ENCODE peak calls at places on chromosomes 12 and 14, in nine cellular contexts. O is neural progenitor cell; N is epithelial cell of esophagus; J is fibroblast of the aortic adventitia; W is mammary epithelial cell; Q is SK-N-SH; K is CD8-positive, alpha-beta memory T cell; H is cardiac muscle cell; S is left lung. T is an unnamed sample.

GRCh38 chr12:120598674-120599463 is 17.7 kb upstream of the POP5 start:
- DNase-seq in H (peak; percentile 32), Q (no peak), W (peak; percentile 34), J (peak; percentile 10), S (peak; percentile 51), O (no peak), N (peak; percentile 71), K (no peak), T (peak; percentile 36)

GRCh38 chr12:74941678-74942077 is 268.0 kb downstream of the KCNC2 start:
- DNase-seq in J (no peak), W (no peak), S (no peak), K (no peak), H (no peak), Q (no peak), O (no peak), N (no peak), T (no peak)

GRCh38 chr14:88004637-88005036 is 298 bp upstream of the GPR65 start:
- DNase-seq in W (no peak), N (no peak), H (no peak), K (no peak), Q (no peak), J (no peak), S (no peak), O (no peak), T (no peak)

GRCh38 chr14:63027719-63028118 is 17.5 kb downstream of the KCNH5 start:
- DNase-seq in S (no peak), J (no peak), O (no peak), K (no peak), N (no peak), Q (no peak), W (no peak), H (no peak), T (no peak)

GRCh38 chr14:94918896-94919295 is 149.0 kb upstream of the GSC start:
- DNase-seq in Q (no peak), H (no peak), S (no peak), J (no peak), K (no peak), N (peak; percentile 16), W (peak; percentile 88), O (no peak), T (no peak)

GRCh38 chr12:57372233-57372632 is 58.6 kb downstream of the R3HDM2 start:
- DNase-seq in S (no peak), J (peak; percentile 89), K (no peak), H (peak; percentile 60), N (no peak), Q (no peak), O (no peak), W (no peak), T (peak; percentile 52)

GRCh38 chr12:68279227-68280054 is 26.0 kb upstream of the IL22 start:
- DNase-seq in N (no peak), K (no peak), H (peak; percentile 85), O (no peak), J (peak; percentile 70), Q (peak; percentile 57), S (no peak), W (no peak), T (peak; percentile 45)

GRCh38 chr12:124392991-124393790 is 98.3 kb downstream of the RFLNA start:
- DNase-seq in S (peak; percentile 83), W (no peak), K (no peak), H (peak; percentile 93), O (peak; percentile 55), Q (peak; percentile 92), J (peak; percentile 91), N (peak; percentile 27), T (peak; percentile 93)

GRCh38 chr12:12922191-12922616 is 29.8 kb downstream of the GPRC5D start:
- DNase-seq in H (peak; percentile 65), O (no peak), K (no peak), W (peak; percentile 62), J (peak; percentile 97), Q (no peak), N (peak; percentile 36), S (no peak), T (peak; percentile 77)

GRCh38 chr14:72045271-72045670 is 113.0 kb downstream of the RGS6 start:
- DNase-seq in H (no peak), O (no peak), S (no peak), J (no peak), Q (no peak), N (no peak), W (no peak), K (no peak), T (no peak)

GRCh38 chr12:100427078-100427477 is 46.6 kb upstream of the NR1H4 start:
- DNase-seq in S (no peak), N (peak; percentile 88), W (peak; percentile 81), Q (no peak), H (peak; percentile 54), K (no peak), J (peak; percentile 28), O (no peak), T (peak; percentile 18)

GRCh38 chr14:100160534-100160916 is 1.1 kb upstream of the DEGS2 start:
- DNase-seq in J (no peak), Q (no peak), K (no peak), S (no peak), O (no peak), H (no peak), W (no peak), N (no peak), T (no peak)

GRCh38 chr14:69506241-69506595 is 21.7 kb downstream of the PLEKHD1 start:
- DNase-seq in O (no peak), K (no peak), W (no peak), J (no peak), S (no peak), H (no peak), N (no peak), Q (no peak), T (no peak)

GRCh38 chr12:106747973-106748436 is 26.5 kb upstream of the RIC8B start:
- DNase-seq in O (no peak), S (no peak), H (no peak), W (no peak), Q (no peak), K (peak; percentile 47), N (no peak), J (no peak), T (no peak)

GRCh38 chr12:108914031-108914630 is 34.2 kb downstream of the DAO start:
- DNase-seq in J (peak; percentile 44), H (peak; percentile 69), S (no peak), O (no peak), N (no peak), K (no peak), Q (no peak), W (peak; percentile 10), T (peak; percentile 2)

GRCh38 chr12:108916336-108916735 is 36.4 kb downstream of the DAO start:
- DNase-seq in K (no peak), H (no peak), W (no peak), S (no peak), O (no peak), N (no peak), Q (no peak), J (no peak), T (no peak)

GRCh38 chr12:108918206-108918605 is 38.3 kb downstream of the DAO start:
- DNase-seq in O (no peak), Q (no peak), W (no peak), S (no peak), J (no peak), K (no peak), H (no peak), N (no peak), T (no peak)

GRCh38 chr12:108912361-108912760 is 32.5 kb downstream of the DAO start:
- DNase-seq in K (no peak), H (no peak), S (no peak), W (no peak), Q (no peak), O (no peak), J (no peak), N (no peak), T (no peak)

GRCh38 chr12:108915632-108916133 is 35.8 kb downstream of the DAO start:
- DNase-seq in K (no peak), J (no peak), S (no peak), Q (no peak), N (no peak), H (no peak), O (no peak), W (no peak), T (no peak)
- H3K4me3 ChIP-seq in K (no peak overlapping the region), J (no peak overlapping the region), S (no peak overlapping the region), Q (no peak overlapping the region), N (no peak overlapping the region), H (no peak overlapping the region), O (no peak overlapping the region), W (no peak overlapping the region), T (no peak overlapping the region)

DNA sequence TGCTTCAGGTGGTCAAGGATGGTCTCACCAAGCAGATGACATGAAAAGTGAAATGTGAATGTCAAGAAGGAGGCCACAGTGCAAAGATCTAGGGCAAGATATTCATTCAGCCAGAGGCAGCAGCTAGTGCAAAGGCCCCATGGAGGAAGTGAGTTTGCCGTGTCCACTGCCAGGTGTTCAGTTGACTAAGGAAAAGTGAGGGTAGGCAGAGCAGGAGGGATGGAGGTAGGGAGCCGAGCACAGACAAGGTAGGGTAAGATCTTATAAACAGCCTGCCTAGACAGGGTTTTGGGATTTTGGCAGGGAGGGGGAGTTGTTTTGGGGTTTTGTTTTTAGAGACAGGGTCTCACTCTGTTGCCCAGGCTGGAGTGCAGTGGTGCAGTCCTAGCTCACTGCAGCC is 11.9 kb downstream of the PPP2R5C start:
- DNase-seq in Q (no peak), H (no peak), J (no peak), S (no peak), N (no peak), K (no peak), W (no peak), O (no peak), T (no peak)
- H3K4me3 ChIP-seq in Q (no peak overlapping the region), H (no peak overlapping the region), J (no peak overlapping the region), S (no peak overlapping the region), N (no peak overlapping the region), K (no peak overlapping the region), W (no peak overlapping the region), O (no peak overlapping the region), T (no peak overlapping the region)

GRCh38 chr14:85426068-85426935 is 103.6 kb upstream of the FLRT2 start:
- DNase-seq in N (no peak), K (no peak), S (no peak), W (no peak), Q (no peak), J (peak; percentile 49), O (no peak), H (peak; percentile 28), T (no peak)

GRCh38 chr14:85423889-85424288 is 106.1 kb upstream of the FLRT2 start:
- DNase-seq in O (no peak), H (no peak), S (no peak), K (no peak), Q (no peak), N (peak; percentile 89), J (no peak), W (peak; percentile 40), T (no peak)

GRCh38 chr14:85425507-85425906 is 104.4 kb upstream of the FLRT2 start:
- DNase-seq in J (no peak), S (no peak), Q (no peak), H (no peak), O (no peak), N (no peak), K (no peak), W (no peak), T (no peak)

GRCh38 chr14:85428926-85429325 is 101.0 kb upstream of the FLRT2 start:
- DNase-seq in S (no peak), K (no peak), W (peak; percentile 62), H (no peak), N (no peak), O (no peak), J (no peak), Q (no peak), T (no peak)
- H3K4me3 ChIP-seq in S (no peak overlapping the region), K (no peak overlapping the region), W (no peak overlapping the region), H (no peak overlapping the region), N (no peak overlapping the region), O (no peak overlapping the region), J (no peak overlapping the region), Q (no peak overlapping the region), T (no peak overlapping the region)

GRCh38 chr14:56809262-56810215 is 740 bp downstream of the OTX2 start:
- DNase-seq in K (no peak), J (no peak), S (no peak), W (no peak), H (no peak), N (no peak), Q (no peak), O (peak; percentile 44), T (no peak)
- H3K4me3 ChIP-seq in K (no peak overlapping the region), J (no peak overlapping the region), S (no peak overlapping the region), W (no peak overlapping the region), H (peak overlapping the region; percentile 34), N (no peak overlapping the region), Q (no peak overlapping the region), O (peak overlapping the region; percentile 98), T (no peak overlapping the region)